ENCODE peak calls at places on chromosomes 5 and 9, in four cellular contexts. One of them, this sample, is unnamed.

GRCh38 chr5:158679221-158679641 is 420.5 kb downstream of the EBF1 start:
- DNase-seq in A549: no peak
- DNase-seq in lung: no peak
- DNase-seq in colonic mucosa: no peak
- DNase-seq in this sample: no peak

GRCh38 chr5:77843570-77844407 is 67.7 kb upstream of the TBCA start:
- DNase-seq in A549: no peak
- DNase-seq in lung: no peak
- DNase-seq in colonic mucosa: no peak
- DNase-seq in this sample: no peak

GRCh38 chr5:154603978-154604679 is 126.1 kb upstream of the HAND1 start:
- DNase-seq in A549: no peak
- DNase-seq in lung: peak
- DNase-seq in colonic mucosa: no peak
- DNase-seq in this sample: peak

GRCh38 chr5:122924719-122925395 is 79.4 kb downstream of the SNX24 start:
- DNase-seq in A549: no peak
- DNase-seq in lung: no peak
- DNase-seq in colonic mucosa: no peak
- DNase-seq in this sample: no peak

GRCh38 chr9:86893811-86894490 is 53.4 kb downstream of the GAS1 start:
- DNase-seq in A549: no peak
- DNase-seq in lung: no peak
- DNase-seq in colonic mucosa: no peak
- DNase-seq in this sample: no peak

GRCh38 chr9:84615574-84615973 is 54.0 kb upstream of the NTRK2 start:
- DNase-seq in A549: no peak
- DNase-seq in lung: no peak
- DNase-seq in colonic mucosa: no peak
- DNase-seq in this sample: no peak

GRCh38 chr5:39779836-39780235 is 355.1 kb upstream of the DAB2 start:
- DNase-seq in A549: no peak
- DNase-seq in lung: no peak
- DNase-seq in colonic mucosa: no peak
- DNase-seq in this sample: no peak

GRCh38 chr5:80414113-80414512 is 6.2 kb downstream of the ZFYVE16 start:
- DNase-seq in A549: no peak
- DNase-seq in lung: no peak
- DNase-seq in colonic mucosa: no peak
- DNase-seq in this sample: no peak

GRCh38 chr9:87327567-87328125 is 170.0 kb upstream of the DAPK1 start:
- DNase-seq in A549: no peak
- DNase-seq in lung: no peak
- DNase-seq in colonic mucosa: no peak
- DNase-seq in this sample: no peak

GRCh38 chr9:110049699-110050450 is 158.1 kb downstream of the C9orf152 start:
- DNase-seq in A549: no peak
- DNase-seq in lung: no peak
- DNase-seq in colonic mucosa: peak
- DNase-seq in this sample: peak

GRCh38 chr5:2917093-2917492 is 165.6 kb upstream of the IRX2 start:
- DNase-seq in A549: no peak
- DNase-seq in lung: no peak
- DNase-seq in colonic mucosa: no peak
- DNase-seq in this sample: no peak

GRCh38 chr9:112059145-112059979 is 115.7 kb downstream of the SUSD1 start:
- DNase-seq in A549: peak
- DNase-seq in lung: no peak
- DNase-seq in colonic mucosa: peak
- DNase-seq in this sample: peak

GRCh38 chr5:154849261-154849660 is 1.1 kb downstream of the FAXDC2 start:
- DNase-seq in A549: no peak
- DNase-seq in lung: no peak
- DNase-seq in colonic mucosa: no peak
- DNase-seq in this sample: no peak

GRCh38 chr5:107670927-107671741 is at the start of gene EFNA5:
- DNase-seq in A549: peak
- DNase-seq in lung: peak
- DNase-seq in colonic mucosa: peak
- DNase-seq in this sample: peak

GRCh38 chr9:111715471-111715870 is 54.1 kb downstream of the GNG10 start:
- DNase-seq in A549: no peak
- DNase-seq in lung: no peak
- DNase-seq in colonic mucosa: no peak
- DNase-seq in this sample: no peak

GRCh38 chr9:128372188-128372641 is 1.0 kb downstream of the URM1 start:
- DNase-seq in A549: no peak
- DNase-seq in lung: no peak
- DNase-seq in colonic mucosa: peak
- DNase-seq in this sample: no peak

GRCh38 chr5:133054697-133055471 is 3.1 kb downstream of the HSPA4 start:
- DNase-seq in A549: no peak
- DNase-seq in lung: no peak
- DNase-seq in colonic mucosa: no peak
- DNase-seq in this sample: no peak

GRCh38 chr5:180313677-180314076 is 21.8 kb upstream of the MAPK9 start:
- DNase-seq in A549: no peak
- DNase-seq in lung: no peak
- DNase-seq in colonic mucosa: peak
- DNase-seq in this sample: no peak

GRCh38 chr9:91896513-91897121 is 53.4 kb downstream of the ROR2 start:
- DNase-seq in A549: no peak
- DNase-seq in lung: no peak
- DNase-seq in colonic mucosa: no peak
- DNase-seq in this sample: peak

GRCh38 chr9:12838546-12838945 is 63.7 kb downstream of the LURAP1L start:
- DNase-seq in A549: no peak
- DNase-seq in lung: no peak
- DNase-seq in colonic mucosa: no peak
- DNase-seq in this sample: no peak

GRCh38 chr9:73143606-73144328 is 7.9 kb upstream of the ANXA1 start:
- DNase-seq in A549: peak
- DNase-seq in lung: no peak
- DNase-seq in colonic mucosa: no peak
- DNase-seq in this sample: no peak

GRCh38 chr5:36272136-36272665 is 29.5 kb downstream of the RANBP3L start:
- DNase-seq in A549: no peak
- DNase-seq in lung: no peak
- DNase-seq in colonic mucosa: no peak
- DNase-seq in this sample: no peak

GRCh38 chr9:38388283-38389223 is 3.9 kb upstream of the ALDH1B1 start:
- DNase-seq in A549: no peak
- DNase-seq in lung: no peak
- DNase-seq in colonic mucosa: no peak
- DNase-seq in this sample: no peak

GRCh38 chr5:6889030-6889429 is 175.8 kb downstream of the TENT4A start:
- DNase-seq in A549: no peak
- DNase-seq in lung: no peak
- DNase-seq in colonic mucosa: no peak
- DNase-seq in this sample: no peak

GRCh38 chr5:74556631-74557595 is 83.6 kb downstream of the ENC1 start:
- DNase-seq in A549: no peak
- DNase-seq in lung: no peak
- DNase-seq in colonic mucosa: no peak
- DNase-seq in this sample: no peak

GRCh38 chr9:79663878-79664277 is 92.1 kb downstream of the TLE4 start:
- DNase-seq in A549: no peak
- DNase-seq in lung: no peak
- DNase-seq in colonic mucosa: no peak
- DNase-seq in this sample: no peak

GRCh38 chr9:17216011-17216410 is 81.2 kb downstream of the CNTLN start:
- DNase-seq in A549: no peak
- DNase-seq in lung: no peak
- DNase-seq in colonic mucosa: no peak
- DNase-seq in this sample: no peak

GRCh38 chr5:957730-958485 is 50.7 kb upstream of the NKD2 start:
- DNase-seq in A549: no peak
- DNase-seq in lung: no peak
- DNase-seq in colonic mucosa: no peak
- DNase-seq in this sample: no peak

GRCh38 chr9:110971705-110972104 is 66.6 kb downstream of the LPAR1 start:
- DNase-seq in A549: no peak
- DNase-seq in lung: no peak
- DNase-seq in colonic mucosa: no peak
- DNase-seq in this sample: no peak

GRCh38 chr5:159905496-159905895 is 10.8 kb upstream of the ADRA1B start:
- DNase-seq in A549: peak
- DNase-seq in lung: no peak
- DNase-seq in colonic mucosa: peak
- DNase-seq in this sample: peak

GRCh38 chr9:134781895-134782294 is 98.7 kb upstream of the FCN2 start:
- DNase-seq in A549: no peak
- DNase-seq in lung: no peak
- DNase-seq in colonic mucosa: no peak
- DNase-seq in this sample: no peak

GRCh38 chr5:40171971-40172370 is 507.7 kb upstream of the PTGER4 start:
- DNase-seq in A549: no peak
- DNase-seq in lung: no peak
- DNase-seq in colonic mucosa: no peak
- DNase-seq in this sample: no peak

DNA sequence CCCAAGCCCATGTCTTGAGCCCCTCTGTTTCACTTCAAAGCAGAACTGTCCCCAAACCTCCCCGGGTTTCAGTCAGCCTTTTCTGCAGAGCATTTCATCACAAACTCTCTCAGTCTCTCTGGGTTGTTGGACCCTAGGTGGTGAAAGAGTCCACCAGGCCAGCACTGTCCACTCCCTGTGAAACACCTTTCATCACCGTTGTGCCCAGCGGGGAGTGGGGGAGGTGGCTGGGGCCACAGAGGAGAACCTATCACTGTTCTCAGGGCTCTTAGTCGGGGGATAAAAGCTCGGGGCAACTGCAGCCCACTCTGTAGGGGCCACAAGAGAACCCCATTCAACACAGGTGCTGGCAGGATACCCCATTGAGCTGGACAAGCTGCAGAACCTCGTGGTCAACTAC is 5.4 kb upstream of the RABL6 start:
- DNase-seq in A549: no peak
- DNase-seq in lung: no peak
- DNase-seq in colonic mucosa: peak
- DNase-seq in this sample: no peak
- H3K27ac ChIP-seq in A549: no peak
- H3K27ac ChIP-seq in lung: no peak
- H3K27ac ChIP-seq in colonic mucosa: no peak
- H3K27ac ChIP-seq in this sample: no peak

DNA sequence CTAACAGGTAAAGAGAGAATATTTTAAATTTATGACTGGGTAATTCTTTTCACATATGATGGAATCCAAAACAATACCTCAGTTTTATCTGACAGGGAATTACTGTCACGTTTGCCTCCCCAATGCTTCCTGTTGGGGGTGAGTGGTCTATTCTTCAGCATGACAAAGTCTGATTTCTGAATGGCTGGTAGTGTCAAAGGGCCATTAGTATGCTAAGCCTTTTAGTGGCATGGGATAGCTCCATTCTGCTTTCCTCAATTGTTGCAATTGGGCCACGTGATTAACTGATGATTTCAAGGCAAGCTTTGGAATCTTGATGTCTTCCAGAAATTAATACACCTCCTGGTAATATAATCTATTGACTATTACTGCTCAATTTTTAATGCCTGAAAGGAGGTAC is 14.7 kb upstream of the NDUFS4 start:
- DNase-seq in A549: no peak
- DNase-seq in lung: no peak
- DNase-seq in colonic mucosa: no peak
- DNase-seq in this sample: no peak
- H3K4me3 ChIP-seq in A549: no peak
- H3K4me3 ChIP-seq in lung: no peak
- H3K4me3 ChIP-seq in colonic mucosa: no peak
- H3K4me3 ChIP-seq in this sample: no peak

GRCh38 chr9:131697097-131697496 is 42.8 kb downstream of the RAPGEF1 start:
- DNase-seq in A549: no peak
- DNase-seq in lung: no peak
- DNase-seq in colonic mucosa: no peak
- DNase-seq in this sample: no peak
- TF ChIP-seq CTCF in A549: no peak
- TF ChIP-seq CTCF in lung: no peak
- TF ChIP-seq CTCF in colonic mucosa: no peak
- TF ChIP-seq CTCF in this sample: peak

GRCh38 chr9:89602978-89603628 is 1.7 kb upstream of the GADD45G start:
- DNase-seq in A549: peak
- DNase-seq in lung: peak
- DNase-seq in colonic mucosa: peak
- DNase-seq in this sample: peak
- H3K27ac ChIP-seq in A549: peak
- H3K27ac ChIP-seq in lung: peak
- H3K27ac ChIP-seq in colonic mucosa: peak
- H3K27ac ChIP-seq in this sample: peak

GRCh38 chr9:133357656-133358055 is 1.3 kb downstream of the SURF2 start:
- DNase-seq in A549: no peak
- DNase-seq in lung: no peak
- DNase-seq in colonic mucosa: no peak
- DNase-seq in this sample: no peak
- H3K4me3 ChIP-seq in A549: no peak
- H3K4me3 ChIP-seq in lung: no peak
- H3K4me3 ChIP-seq in colonic mucosa: no peak
- H3K4me3 ChIP-seq in this sample: no peak

DNA sequence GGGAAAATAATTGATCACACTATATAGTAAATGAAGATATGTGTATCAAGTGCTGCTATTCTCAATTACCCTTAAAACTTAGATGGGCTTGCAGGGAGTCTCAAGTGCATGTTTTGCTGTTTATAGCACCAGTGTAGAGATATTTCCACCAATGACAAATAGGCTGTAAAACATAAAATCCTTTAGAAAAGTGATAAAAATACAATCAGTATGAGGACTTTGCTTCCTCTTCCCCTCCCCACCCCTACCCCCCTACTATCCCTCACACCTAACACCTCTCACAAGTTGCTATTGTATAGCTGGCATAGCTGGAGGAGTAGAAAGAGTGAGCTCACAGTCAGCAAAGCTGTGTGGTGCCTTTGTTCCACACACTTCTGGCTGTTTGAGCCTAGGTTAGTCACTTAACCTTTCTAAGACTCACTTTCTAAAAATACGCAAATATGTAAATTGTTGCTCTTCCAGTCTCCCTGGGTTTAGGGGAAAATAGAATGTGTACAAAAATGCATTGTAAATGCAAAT is 93.1 kb downstream of the PDE4D start:
- DNase-seq in A549: no peak
- DNase-seq in lung: no peak
- DNase-seq in colonic mucosa: no peak
- DNase-seq in this sample: no peak
- TF ChIP-seq CTCF in A549: no peak
- TF ChIP-seq CTCF in lung: no peak
- TF ChIP-seq CTCF in colonic mucosa: no peak
- TF ChIP-seq CTCF in this sample: no peak

DNA sequence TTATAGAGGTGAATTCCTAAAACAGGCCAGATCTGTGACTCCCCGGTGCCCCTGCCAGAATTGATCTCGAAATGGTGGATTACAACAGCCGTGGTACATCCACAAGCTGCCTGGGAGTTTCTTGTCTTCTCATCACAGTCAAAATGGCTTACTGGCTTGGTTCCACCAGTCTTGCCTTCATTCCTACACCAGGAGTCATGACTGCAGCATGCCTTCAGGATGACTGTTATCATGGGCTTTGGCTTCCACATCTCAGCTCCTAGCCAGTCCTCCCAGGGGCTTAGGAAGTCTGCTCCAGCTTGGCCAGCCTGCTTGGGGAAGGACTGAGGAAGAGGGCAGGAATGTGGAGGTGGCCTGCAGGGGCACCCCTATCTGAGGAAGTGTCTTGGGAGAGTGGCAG is 132.9 kb upstream of the NR3C1 start:
- DNase-seq in A549: peak
- DNase-seq in lung: peak
- DNase-seq in colonic mucosa: no peak
- DNase-seq in this sample: no peak
- H3K27ac ChIP-seq in A549: peak
- H3K27ac ChIP-seq in lung: no peak
- H3K27ac ChIP-seq in colonic mucosa: no peak
- H3K27ac ChIP-seq in this sample: no peak

This sample was measured in transverse colon.